ENCODE peak calls at places on chromosomes 6 and 20, in six cellular contexts. E is EH; D is OCI-LY7; M is activated CD8-positive, alpha-beta memory T cell treated with anti-CD3 and anti-CD28 coated beads for 4 hours; X is ELR; T is T47D. O is an unnamed sample.

GRCh38 chr6:40887904-40888303 is 151.1 kb downstream of the UNC5CL start:
- DNase-seq in E (no peak), D (no peak), M (no peak), X (no peak), T (no peak), O (no peak)

GRCh38 chr6:87979737-87980136 is 67.9 kb upstream of the SPACA1 start:
- DNase-seq in E (no peak), D (no peak), M (no peak), X (no peak), T (no peak), O (no peak)

GRCh38 chr6:167879612-167880011 is 52.9 kb downstream of the AFDN start:
- DNase-seq in E (no peak), D (no peak), M (no peak), X (no peak), T (no peak), O (no peak)

GRCh38 chr6:170139531-170139930 is 151.3 kb downstream of the DLL1 start:
- DNase-seq in E (no peak), D (no peak), M (no peak), X (no peak), T (no peak), O (no peak)

GRCh38 chr20:12276011-12276673 is 358.4 kb downstream of the BTBD3 start:
- DNase-seq in E (no peak), D (no peak), M (no peak), X (no peak), T (no peak), O (no peak)

GRCh38 chr20:33908351-33908750 is 85.4 kb upstream of the RALY start:
- DNase-seq in E (peak), D (no peak), M (no peak), X (peak), T (peak), O (no peak)

GRCh38 chr6:84227044-84227433 is 404 bp downstream of the CEP162 start:
- DNase-seq in E (no peak), D (no peak), M (no peak), X (peak), T (no peak), O (no peak)

GRCh38 chr6:133683603-133684002 is 205.3 kb upstream of the TCF21 start:
- DNase-seq in E (no peak), D (no peak), M (no peak), X (no peak), T (no peak), O (no peak)

GRCh38 chr6:149963212-149963461 is 606 bp upstream of the ULBP1 start:
- DNase-seq in E (peak), D (peak), M (no peak), X (peak), T (peak), O (no peak)

GRCh38 chr6:115358616-115359015 is 702.1 kb downstream of the FRK start:
- DNase-seq in E (no peak), D (no peak), M (no peak), X (no peak), T (no peak), O (no peak)

GRCh38 chr6:162906479-162906878 is 178.7 kb downstream of the PACRG start:
- DNase-seq in E (no peak), D (no peak), M (no peak), X (no peak), T (no peak), O (no peak)

GRCh38 chr20:63192721-63193120 is 23.2 kb downstream of the YTHDF1 start:
- DNase-seq in E (no peak), D (no peak), M (no peak), X (no peak), T (no peak), O (no peak)

GRCh38 chr6:38493929-38494547 is 145.7 kb downstream of the BTBD9 start:
- DNase-seq in E (peak), D (peak), M (peak), X (peak), T (peak), O (peak)

GRCh38 chr20:57657537-57658446 is 37.6 kb upstream of the ZBP1 start:
- DNase-seq in E (no peak), D (peak), M (no peak), X (no peak), T (no peak), O (no peak)

GRCh38 chr6:17012421-17013225 is 89.2 kb upstream of the STMND1 start:
- DNase-seq in E (peak), D (no peak), M (no peak), X (peak), T (peak), O (no peak)

GRCh38 chr6:32416031-32416430 is 9.1 kb upstream of the BTNL2 start:
- DNase-seq in E (peak), D (no peak), M (no peak), X (peak), T (no peak), O (no peak)

GRCh38 chr20:22833851-22834250 is 201.3 kb upstream of the SSTR4 start:
- DNase-seq in E (peak), D (no peak), M (no peak), X (no peak), T (no peak), O (no peak)

GRCh38 chr6:1322725-1323219 is 10.9 kb downstream of the FOXQ1 start:
- DNase-seq in E (peak), D (no peak), M (no peak), X (no peak), T (no peak), O (no peak)

GRCh38 chr6:112879920-112880413 is 532.8 kb downstream of the RFPL4B start:
- DNase-seq in E (no peak), D (peak), M (no peak), X (no peak), T (no peak), O (peak)

GRCh38 chr6:170011233-170012142 is 260.1 kb downstream of the ERMARD start:
- DNase-seq in E (no peak), D (no peak), M (no peak), X (no peak), T (no peak), O (no peak)

GRCh38 chr6:108762394-108762793 is 85.8 kb upstream of the ARMC2 start:
- DNase-seq in E (no peak), D (peak), M (no peak), X (no peak), T (no peak), O (peak)

GRCh38 chr20:35011589-35012226 is 56.0 kb downstream of the MYH7B start:
- DNase-seq in E (no peak), D (no peak), M (no peak), X (no peak), T (no peak), O (no peak)

GRCh38 chr6:1044040-1044836 is 267.7 kb upstream of the FOXQ1 start:
- DNase-seq in E (no peak), D (no peak), M (no peak), X (no peak), T (peak), O (no peak)

GRCh38 chr6:46734867-46735719 is at the start of gene PLA2G7:
- DNase-seq in E (peak), D (no peak), M (no peak), X (peak), T (peak), O (no peak)

GRCh38 chr20:21840991-21841390 is 135.5 kb downstream of the PAX1 start:
- DNase-seq in E (no peak), D (no peak), M (no peak), X (no peak), T (no peak), O (no peak)

GRCh38 chr6:157568702-157569101 is 187.7 kb downstream of the ZDHHC14 start:
- DNase-seq in E (no peak), D (no peak), M (no peak), X (no peak), T (no peak), O (no peak)

GRCh38 chr6:54847799-54848597 is 1.4 kb downstream of the FAM83B start:
- DNase-seq in E (peak), D (no peak), M (no peak), X (peak), T (peak), O (no peak)

GRCh38 chr6:17863971-17864754 is 123.3 kb downstream of the KIF13A start:
- DNase-seq in E (peak), D (no peak), M (no peak), X (peak), T (no peak), O (no peak)

GRCh38 chr6:156865019-156865629 is 87.9 kb downstream of the ARID1B start:
- DNase-seq in E (peak), D (no peak), M (no peak), X (peak), T (no peak), O (no peak)

GRCh38 chr20:57650756-57651483 is 30.7 kb upstream of the ZBP1 start:
- DNase-seq in E (no peak), D (no peak), M (no peak), X (no peak), T (no peak), O (no peak)

GRCh38 chr20:10863337-10864060 is 189.7 kb upstream of the JAG1 start:
- DNase-seq in E (peak), D (no peak), M (no peak), X (peak), T (no peak), O (no peak)

GRCh38 chr6:28349892-28350737 is at the start of gene ZKSCAN3:
- DNase-seq in E (peak), D (peak), M (peak), X (peak), T (peak), O (peak)

GRCh38 chr20:57667385-57667784 is 42.4 kb downstream of the PMEPA1 start:
- DNase-seq in E (no peak), D (no peak), M (no peak), X (no peak), T (no peak), O (no peak)

O was measured in NB4.